ENCODE peak calls at places on chromosomes 11 and 22, in four cellular contexts. One of them, this sample, is unnamed.

GRCh38 chr22:32050678-32051515 is 7.8 kb downstream of the SLC5A1 start:
- DNase-seq in HL-60: peak; percentile 76
- DNase-seq in K562: peak; percentile 46
- DNase-seq in GM12878: peak; percentile 63
- DNase-seq in this sample: no peak

GRCh38 chr22:19203839-19204238 is 25.3 kb upstream of the SLC25A1 start:
- DNase-seq in K562: peak; percentile 49
- DNase-seq in HL-60: no peak
- DNase-seq in GM12878: no peak
- DNase-seq in this sample: no peak

GRCh38 chr11:66047541-66048365 is 1.2 kb downstream of the GAL3ST3 start:
- DNase-seq in HL-60: no peak
- DNase-seq in K562: no peak
- DNase-seq in GM12878: no peak
- DNase-seq in this sample: no peak

GRCh38 chr22:39241632-39242388 is 3.0 kb downstream of the PDGFB start:
- DNase-seq in HL-60: no peak
- DNase-seq in K562: no peak
- DNase-seq in GM12878: no peak
- DNase-seq in this sample: no peak

GRCh38 chr11:116790167-116791001 is 1.3 kb downstream of the APOA5 start:
- DNase-seq in K562: no peak
- DNase-seq in HL-60: no peak
- DNase-seq in GM12878: no peak
- DNase-seq in this sample: no peak

GRCh38 chr11:13207665-13208594 is 69.7 kb upstream of the BMAL1 start:
- DNase-seq in HL-60: peak; percentile 29
- DNase-seq in K562: peak; percentile 38
- DNase-seq in GM12878: no peak
- DNase-seq in this sample: no peak

GRCh38 chr22:36471341-36471821 is 10.1 kb downstream of the TXN2 start:
- DNase-seq in HL-60: no peak
- DNase-seq in K562: no peak
- DNase-seq in GM12878: no peak
- DNase-seq in this sample: no peak

GRCh38 chr22:33842421-33843094 is 77.7 kb downstream of the LARGE1 start:
- DNase-seq in HL-60: no peak
- DNase-seq in K562: no peak
- DNase-seq in GM12878: no peak
- DNase-seq in this sample: no peak

GRCh38 chr11:121417607-121418006 is 34.5 kb upstream of the SORL1 start:
- DNase-seq in HL-60: no peak
- DNase-seq in GM12878: no peak
- DNase-seq in K562: no peak
- DNase-seq in this sample: no peak

GRCh38 chr11:125950696-125951645 is 5.1 kb downstream of the VSIG10L2 start:
- DNase-seq in GM12878: no peak
- DNase-seq in K562: no peak
- DNase-seq in HL-60: no peak
- DNase-seq in this sample: no peak

GRCh38 chr22:38313384-38313955 is 3.8 kb downstream of the CSNK1E start:
- DNase-seq in K562: no peak
- DNase-seq in HL-60: no peak
- DNase-seq in GM12878: peak; percentile 35
- DNase-seq in this sample: no peak

GRCh38 chr11:72039108-72039850 is 40.6 kb downstream of the IL18BP start:
- DNase-seq in K562: no peak
- DNase-seq in HL-60: no peak
- DNase-seq in GM12878: no peak
- DNase-seq in this sample: no peak

GRCh38 chr22:37190262-37190780 is 2.3 kb upstream of the C1QTNF6 start:
- DNase-seq in GM12878: no peak
- DNase-seq in K562: peak; percentile 48
- DNase-seq in HL-60: no peak
- DNase-seq in this sample: no peak

GRCh38 chr11:69880803-69881445 is 61.7 kb upstream of the FGF3 start:
- DNase-seq in K562: no peak
- DNase-seq in HL-60: no peak
- DNase-seq in GM12878: no peak
- DNase-seq in this sample: no peak

GRCh38 chr11:15884131-15884530 is 472.2 kb downstream of the SOX6 start:
- DNase-seq in HL-60: no peak
- DNase-seq in K562: no peak
- DNase-seq in GM12878: no peak
- DNase-seq in this sample: no peak

GRCh38 chr11:16632295-16633200 is 105.9 kb upstream of the C11orf58 start:
- DNase-seq in HL-60: peak; percentile 20
- DNase-seq in GM12878: no peak
- DNase-seq in K562: peak; percentile 17
- DNase-seq in this sample: no peak

GRCh38 chr11:77654770-77655434 is 17.3 kb upstream of the CLNS1A start:
- DNase-seq in HL-60: no peak
- DNase-seq in GM12878: no peak
- DNase-seq in K562: peak; percentile 61
- DNase-seq in this sample: no peak

GRCh38 chr11:40328890-40329617 is 1130.4 kb downstream of the LRRC4C start:
- DNase-seq in K562: no peak
- DNase-seq in GM12878: no peak
- DNase-seq in HL-60: no peak
- DNase-seq in this sample: no peak

GRCh38 chr22:22111267-22111751 is 128.7 kb upstream of the TOP3B start:
- DNase-seq in GM12878: peak; percentile 86
- DNase-seq in HL-60: no peak
- DNase-seq in K562: peak; percentile 96
- DNase-seq in this sample: peak; percentile 60

GRCh38 chr11:118996926-118997626 is 862 bp upstream of the CENATAC start:
- DNase-seq in K562: peak; percentile 60
- DNase-seq in HL-60: peak; percentile 67
- DNase-seq in GM12878: peak; percentile 23
- DNase-seq in this sample: peak; percentile 58

GRCh38 chr11:64456509-64457320 is 97.8 kb downstream of the RPS6KA4 start:
- DNase-seq in GM12878: no peak
- DNase-seq in K562: no peak
- DNase-seq in HL-60: no peak
- DNase-seq in this sample: no peak

GRCh38 chr11:95682552-95682951 is 107.0 kb downstream of the FAM76B start:
- DNase-seq in GM12878: no peak
- DNase-seq in K562: no peak
- DNase-seq in HL-60: no peak
- DNase-seq in this sample: no peak

GRCh38 chr11:132402056-132402684 is 1031.8 kb downstream of the NTM start:
- DNase-seq in GM12878: peak; percentile 24
- DNase-seq in K562: peak; percentile 1
- DNase-seq in HL-60: peak; percentile 3
- DNase-seq in this sample: peak; percentile 39

GRCh38 chr11:102318469-102318868 is 1.2 kb downstream of the BIRC3 start:
- DNase-seq in GM12878: no peak
- DNase-seq in K562: no peak
- DNase-seq in HL-60: no peak
- DNase-seq in this sample: no peak

GRCh38 chr11:60924110-60924905 is at the start of gene TMEM132A:
- DNase-seq in K562: peak; percentile 50
- DNase-seq in HL-60: no peak
- DNase-seq in GM12878: no peak
- DNase-seq in this sample: peak; percentile 75

DNA sequence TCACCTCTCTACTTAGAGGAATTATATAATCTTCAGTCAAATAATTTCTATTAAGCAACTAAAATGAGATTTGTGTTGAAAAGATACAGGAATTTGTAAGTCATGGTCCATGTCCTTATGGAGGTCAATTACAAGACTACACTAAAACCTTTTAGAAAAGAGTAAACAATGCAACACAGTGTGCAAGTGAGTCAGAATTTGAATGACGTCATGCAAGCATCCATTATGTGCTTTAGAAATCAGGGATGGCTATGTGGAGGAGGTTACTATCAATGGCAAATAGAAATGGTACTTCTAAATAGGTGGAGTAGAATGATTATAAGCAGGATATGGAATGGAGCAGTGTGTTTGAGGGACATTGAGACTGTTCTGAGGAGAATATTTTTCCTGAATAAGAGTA is 16.6 kb downstream of the OR10D3 start:
- DNase-seq in K562: no peak
- DNase-seq in HL-60: no peak
- DNase-seq in GM12878: no peak
- DNase-seq in this sample: no peak
- TF ChIP-seq SPI1 in K562: no peak
- TF ChIP-seq SPI1 in HL-60: no peak
- TF ChIP-seq SPI1 in GM12878: no peak
- TF ChIP-seq SPI1 in this sample: no peak

GRCh38 chr22:20429254-20430100 is 8.1 kb downstream of the SCARF2 start:
- DNase-seq in HL-60: peak; percentile 64
- DNase-seq in GM12878: no peak
- DNase-seq in K562: peak; percentile 98
- DNase-seq in this sample: peak; percentile 88

GRCh38 chr22:20427945-20428417 is 9.6 kb downstream of the SCARF2 start:
- DNase-seq in K562: no peak
- DNase-seq in GM12878: no peak
- DNase-seq in HL-60: no peak
- DNase-seq in this sample: no peak

GRCh38 chr22:20427104-20427944 is 10.3 kb downstream of the SCARF2 start:
- DNase-seq in K562: no peak
- DNase-seq in GM12878: no peak
- DNase-seq in HL-60: no peak
- DNase-seq in this sample: no peak

GRCh38 chr22:20430101-20430640 is 7.5 kb downstream of the SCARF2 start:
- DNase-seq in K562: peak; percentile 53
- DNase-seq in HL-60: no peak
- DNase-seq in GM12878: no peak
- DNase-seq in this sample: no peak

DNA sequence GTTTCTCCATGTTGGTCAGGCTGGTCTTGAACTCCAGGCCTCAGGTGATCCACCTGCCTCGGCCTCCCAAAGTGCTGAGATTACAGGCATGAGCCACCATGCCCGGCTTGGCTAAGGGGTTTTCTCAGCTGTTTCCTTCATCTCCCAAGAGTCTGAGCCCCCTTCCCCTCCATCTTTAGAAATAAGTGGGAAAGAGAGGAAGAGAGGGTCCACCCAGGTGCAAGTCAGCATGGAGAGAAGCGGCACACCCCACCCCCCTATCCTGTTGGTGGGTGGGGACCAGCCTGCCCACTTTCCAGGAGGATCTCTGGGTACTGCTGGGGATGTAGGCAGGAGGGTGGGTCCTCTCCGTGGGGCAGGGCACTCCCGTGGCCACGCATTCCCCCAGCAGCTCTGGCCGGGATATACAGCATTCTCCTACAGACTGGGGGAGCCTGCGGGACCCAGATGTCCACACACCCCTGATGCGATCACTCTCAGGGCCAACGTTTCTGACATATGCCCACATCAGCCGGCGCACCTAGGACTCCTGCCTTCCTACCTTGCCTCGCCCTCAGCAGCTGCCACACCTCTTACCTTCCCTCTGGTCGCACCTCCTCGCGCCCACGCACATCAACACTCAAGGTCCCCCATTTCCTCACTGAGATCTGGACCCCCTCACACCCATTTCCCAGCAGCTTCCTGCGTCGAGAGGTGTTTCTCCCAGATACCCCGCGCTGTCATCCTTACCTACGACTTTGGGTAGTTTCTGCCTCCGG is 8.9 kb downstream of the SCARF2 start:
- DNase-seq in GM12878: no peak
- DNase-seq in K562: no peak
- DNase-seq in HL-60: no peak
- DNase-seq in this sample: no peak
- TF ChIP-seq SPI1 in GM12878: no peak
- TF ChIP-seq SPI1 in K562: peak; percentile 28
- TF ChIP-seq SPI1 in HL-60: no peak
- TF ChIP-seq SPI1 in this sample: no peak

DNA sequence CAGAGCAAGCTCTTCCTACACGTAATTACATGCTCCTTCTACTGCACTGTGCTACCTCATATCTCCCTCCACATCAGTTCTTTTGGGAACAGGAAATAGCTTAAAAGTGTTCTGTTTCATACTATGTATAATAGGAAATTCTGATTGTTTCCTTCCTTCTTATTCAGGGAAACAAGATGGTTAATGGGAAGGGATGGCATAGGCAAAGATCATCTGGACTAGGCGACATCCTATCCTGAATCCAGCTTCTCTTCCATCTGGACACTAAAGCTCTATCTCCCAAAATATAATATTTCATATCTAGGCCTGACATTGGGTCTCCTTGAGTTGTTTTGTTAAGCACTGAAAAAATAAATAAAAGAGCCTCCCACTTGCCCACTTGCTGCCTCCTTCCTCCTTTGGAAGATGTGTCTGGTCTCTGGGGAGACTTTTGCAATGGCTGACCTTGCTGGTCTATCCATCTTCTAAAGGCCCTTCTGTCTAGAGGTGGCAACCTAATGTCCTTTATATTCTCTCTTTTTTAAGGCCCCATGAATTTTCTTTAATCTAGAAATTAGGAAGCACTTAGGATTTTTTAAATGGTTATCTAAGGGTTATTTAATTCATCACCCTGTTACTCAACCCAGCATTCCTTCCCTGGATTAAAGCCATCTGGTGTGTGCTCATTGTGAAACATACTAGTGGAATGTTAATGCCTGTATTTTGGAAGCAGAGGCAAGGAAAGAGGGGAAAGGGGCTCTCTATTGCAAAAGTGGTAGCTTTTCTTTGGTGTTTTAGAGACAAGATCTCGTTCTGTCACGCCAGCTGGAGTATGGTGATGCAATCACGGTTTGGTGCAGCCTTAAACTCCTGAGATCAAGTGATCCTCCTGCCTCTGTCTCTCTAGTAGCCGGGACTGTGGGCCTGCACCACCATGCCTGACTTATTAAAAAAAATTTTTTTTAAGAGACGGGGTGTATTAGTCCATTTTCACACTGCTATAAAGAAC is 20.6 kb downstream of the CLMP start:
- DNase-seq in HL-60: peak; percentile 68
- DNase-seq in K562: no peak
- DNase-seq in GM12878: no peak
- DNase-seq in this sample: no peak
- TF ChIP-seq SPI1 in HL-60: no peak
- TF ChIP-seq SPI1 in K562: no peak
- TF ChIP-seq SPI1 in GM12878: no peak
- TF ChIP-seq SPI1 in this sample: no peak

DNA sequence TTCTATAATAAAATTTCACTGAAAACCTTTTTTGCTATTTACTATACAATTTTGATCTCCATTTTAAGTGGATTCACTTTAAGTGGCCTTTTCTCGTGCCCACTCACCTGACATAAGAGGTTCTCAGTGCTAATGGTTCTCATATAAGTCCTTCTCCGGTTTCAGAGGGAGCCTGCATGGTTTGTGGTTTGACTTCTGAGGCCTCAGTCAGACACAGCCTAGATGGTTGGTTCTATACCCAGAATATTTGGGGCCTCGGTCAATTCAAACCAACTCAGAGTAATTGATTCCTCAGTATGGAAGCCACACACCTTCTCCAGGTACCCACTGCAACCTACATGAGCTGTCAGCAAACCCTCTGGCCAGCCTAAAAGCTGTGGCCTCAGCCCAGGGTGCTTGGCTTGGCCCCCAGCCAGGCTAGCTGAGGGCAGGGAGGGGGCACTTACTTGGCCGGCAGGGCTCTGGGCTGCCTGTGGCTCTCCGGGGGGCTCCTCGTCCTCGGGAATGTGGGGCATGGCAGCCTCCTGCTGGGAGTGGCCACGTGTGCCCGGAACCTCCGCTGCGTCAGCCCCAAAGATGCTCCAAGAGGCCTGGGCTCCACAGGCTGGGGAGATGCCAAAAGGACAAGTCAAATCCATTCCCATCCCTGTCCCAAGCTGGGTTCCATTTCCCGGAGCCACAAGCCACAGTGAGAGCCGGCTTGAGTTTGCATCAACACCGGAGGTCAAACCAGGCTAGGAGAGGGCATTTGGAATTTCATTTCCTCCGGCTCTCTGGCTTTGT is 41.8 kb downstream of the IRAG1 start:
- DNase-seq in HL-60: no peak
- DNase-seq in GM12878: no peak
- DNase-seq in K562: no peak
- DNase-seq in this sample: no peak
- TF ChIP-seq SPI1 in HL-60: no peak
- TF ChIP-seq SPI1 in GM12878: no peak
- TF ChIP-seq SPI1 in K562: no peak
- TF ChIP-seq SPI1 in this sample: no peak